ENCODE peak calls at places on chromosomes 3 and 15, in eight cellular contexts. Y is astrocyte of the spinal cord, N is upper lobe of right lung, W is foreskin fibroblast, H is GM10248, L is H9, E is WERI-Rb-1, U is choroid plexus epithelial cell. F is an unnamed sample.

GRCh38 chr3:14761121-14761672 is 57.6 kb upstream of the FGD5 start:
- DNase-seq in L (peak), W (no peak), Y (no peak), H (peak), U (peak), N (no peak), E (no peak), F (no peak)

GRCh38 chr3:72657666-72658065 is 190.6 kb downstream of the SHQ1 start:
- DNase-seq in L (no peak), H (no peak), Y (peak), U (no peak), N (no peak), W (no peak), E (no peak), F (no peak)

GRCh38 chr3:7929319-7929889 is 572.2 kb upstream of the LMCD1 start:
- DNase-seq in E (no peak), H (no peak), N (no peak), U (no peak), W (no peak), Y (no peak), L (no peak), F (no peak)

GRCh38 chr3:21645121-21645897 is 105.7 kb downstream of the ZNF385D start:
- DNase-seq in W (peak), L (no peak), U (peak), H (no peak), E (no peak), Y (peak), N (no peak), F (no peak)

GRCh38 chr3:71245971-71246860 is 337.3 kb downstream of the FOXP1 start:
- DNase-seq in H (no peak), E (no peak), W (no peak), Y (no peak), L (no peak), N (no peak), U (no peak), F (peak)

GRCh38 chr3:99678023-99678422 is 39.6 kb downstream of the COL8A1 start:
- DNase-seq in U (peak), W (peak), E (no peak), H (no peak), Y (peak), L (no peak), N (no peak), F (no peak)

GRCh38 chr3:30073622-30074021 is 532.8 kb upstream of the TGFBR2 start:
- DNase-seq in E (no peak), Y (no peak), L (no peak), H (no peak), W (peak), N (no peak), U (peak), F (no peak)

GRCh38 chr15:40256642-40257235 is 17.9 kb downstream of the PAK6 start:
- DNase-seq in E (peak), U (peak), W (peak), N (no peak), L (no peak), H (no peak), Y (peak), F (no peak)

GRCh38 chr15:71715914-71716313 is 94.4 kb upstream of the NR2E3 start:
- DNase-seq in L (no peak), Y (no peak), N (no peak), W (no peak), E (no peak), H (no peak), U (no peak), F (no peak)

GRCh38 chr3:172125053-172125452 is 85.7 kb downstream of the FNDC3B start:
- DNase-seq in Y (no peak), H (no peak), U (no peak), E (no peak), N (no peak), L (no peak), W (peak), F (no peak)
- TF ChIP-seq CTCF in Y (peak), H (no peak), U (peak), E (no peak), N (peak), L (peak), W (no peak), F (no peak)

DNA sequence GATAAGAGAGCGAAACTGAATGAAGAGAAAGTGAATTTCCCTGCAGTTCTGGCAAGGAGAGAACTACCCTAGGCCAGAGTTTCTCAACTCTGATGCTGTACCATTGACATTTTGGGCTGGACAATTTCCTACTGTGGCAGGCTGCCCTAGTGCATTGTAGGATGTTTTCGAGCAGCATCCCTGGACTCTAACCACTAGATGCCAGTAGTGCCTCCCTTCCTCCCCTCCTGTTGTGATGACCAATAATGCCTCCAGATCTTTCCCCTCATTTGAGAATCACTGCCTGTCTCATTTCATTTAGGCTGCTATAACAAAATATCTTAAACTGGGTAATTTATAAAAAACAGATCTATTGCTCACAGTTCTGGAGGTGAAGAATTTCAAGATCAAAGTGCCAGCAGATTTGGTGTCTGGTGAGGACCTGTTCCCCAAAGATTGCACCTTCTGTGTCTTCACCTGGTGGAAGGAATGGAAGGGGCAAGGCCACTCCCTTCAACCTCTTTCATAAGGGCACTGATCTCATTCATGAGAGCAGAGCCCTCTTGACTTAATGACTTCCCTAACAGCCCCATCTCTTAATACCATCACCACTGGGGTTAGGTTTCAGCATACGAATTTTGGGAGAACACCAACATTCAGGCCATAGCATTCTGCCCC is 188.9 kb upstream of the MEIS2 start:
- DNase-seq in W (peak), H (no peak), Y (no peak), U (peak), E (peak), L (peak), N (no peak), F (peak)
- TF ChIP-seq CTCF in W (peak), H (no peak), Y (peak), U (peak), E (peak), L (peak), N (no peak), F (peak)

DNA sequence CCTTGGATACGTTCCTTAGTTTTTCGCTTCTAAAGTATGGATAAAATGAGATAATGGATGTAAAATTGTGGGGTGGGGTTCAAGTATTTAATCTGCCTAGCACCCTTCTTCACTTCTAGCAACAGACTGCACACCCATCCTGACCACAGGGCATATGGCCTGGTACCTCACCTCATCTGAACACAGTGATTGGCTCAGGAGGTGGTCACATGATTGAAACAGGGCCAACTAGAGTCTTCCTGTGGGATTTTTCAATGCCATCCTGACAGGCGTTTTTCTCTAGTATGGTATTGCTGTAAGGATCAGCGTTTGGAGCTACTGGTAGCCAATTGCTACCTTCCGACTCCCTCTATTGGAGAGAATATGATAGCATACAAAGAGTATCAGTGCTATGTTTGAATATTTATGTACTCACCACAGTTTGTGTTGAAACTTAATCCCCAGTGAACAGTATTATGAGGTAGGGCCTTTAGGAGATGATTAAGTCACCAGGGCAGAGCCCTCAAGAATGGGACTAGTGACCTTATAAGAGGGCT is 172.2 kb downstream of the PPM1L start:
- DNase-seq in W (peak), E (no peak), U (peak), N (no peak), H (peak), Y (no peak), L (no peak), F (no peak)
- TF ChIP-seq CTCF in W (no peak), E (peak), U (peak), N (no peak), H (peak), Y (peak), L (peak), F (no peak)

GRCh38 chr3:135916310-135916709 is 49.2 kb upstream of the PPP2R3A start:
- DNase-seq in L (no peak), H (no peak), Y (no peak), E (no peak), U (no peak), N (no peak), W (no peak), F (no peak)
- TF ChIP-seq CTCF in L (no peak), H (no peak), Y (no peak), E (no peak), U (no peak), N (no peak), W (no peak), F (no peak)

GRCh38 chr15:58222698-58223097 is 84.5 kb downstream of the AQP9 start:
- DNase-seq in Y (no peak), U (peak), N (no peak), H (no peak), W (peak), L (no peak), E (no peak), F (no peak)
- TF ChIP-seq CTCF in Y (no peak), U (no peak), N (no peak), H (no peak), W (peak), L (no peak), E (no peak), F (no peak)